ENCODE peak calls at places on chromosomes 1 and 21, in seven cellular contexts. X is stomach; W is activated gamma-delta T cell treated with Interleukin-2 at 50 U/mL for 16 hours; O is GM13976; V is CD8-positive, alpha-beta T cell; H is adrenal gland; J is stimulated activated CD4-positive, alpha-beta T cell treated with anti-CD3 and anti-CD28 coated beads, Interleukin-1b, Interleukin-23, amount 100 ng/mL, for 1 hour. A is an unnamed sample.

GRCh38 chr1:180849031-180849775 is 63.5 kb upstream of the KIAA1614 start:
- DNase-seq in V (no peak), O (peak), J (no peak), H (no peak), W (no peak), X (no peak), A (peak)

GRCh38 chr1:99849413-99849743 is 783 bp upstream of the AGL start:
- DNase-seq in X (no peak), H (no peak), J (no peak), W (no peak), O (no peak), V (no peak), A (peak)

GRCh38 chr1:78333426-78334012 is 157.3 kb upstream of the PTGFR start:
- DNase-seq in X (no peak), H (peak), J (no peak), V (no peak), O (no peak), W (no peak), A (peak)

GRCh38 chr21:29307718-29308455 is 9.2 kb downstream of the BACH1 start:
- DNase-seq in O (no peak), X (no peak), H (no peak), V (no peak), J (no peak), W (no peak), A (no peak)

GRCh38 chr1:86156571-86157455 is at the start of gene COL24A1:
- DNase-seq in J (no peak), W (no peak), O (peak), V (no peak), X (no peak), H (peak), A (peak)

GRCh38 chr1:197985340-197985739 is 68.2 kb downstream of the LHX9 start:
- DNase-seq in X (no peak), H (no peak), W (no peak), O (no peak), V (no peak), J (no peak), A (no peak)

GRCh38 chr1:24906760-24907490 is 23.2 kb downstream of the RUNX3 start:
- DNase-seq in O (peak), H (no peak), J (no peak), W (no peak), V (peak), X (no peak), A (no peak)

GRCh38 chr1:107637101-107637500 is 327.9 kb downstream of the VAV3 start:
- DNase-seq in W (no peak), O (no peak), V (no peak), H (no peak), X (no peak), J (no peak), A (no peak)

GRCh38 chr1:89354210-89354609 is 9.6 kb upstream of the GBP6 start:
- DNase-seq in O (no peak), W (no peak), H (no peak), V (no peak), J (no peak), X (no peak), A (no peak)

GRCh38 chr1:21034725-21035628 is 141.7 kb downstream of the EIF4G3 start:
- DNase-seq in H (no peak), V (no peak), X (peak), J (no peak), O (no peak), W (no peak), A (no peak)

GRCh38 chr1:109902204-109902985 is 8.3 kb upstream of the CSF1 start:
- DNase-seq in J (no peak), H (no peak), X (no peak), W (no peak), O (no peak), V (no peak), A (no peak)

GRCh38 chr1:147598631-147599361 is 57.5 kb downstream of the BCL9 start:
- DNase-seq in V (peak), J (peak), X (peak), H (no peak), W (peak), O (peak), A (peak)

GRCh38 chr1:55081188-55081904 is 42.0 kb downstream of the PCSK9 start:
- DNase-seq in W (no peak), O (no peak), H (no peak), J (no peak), X (no peak), V (no peak), A (no peak)

GRCh38 chr1:156483397-156483796 is 17.2 kb downstream of the MEF2D start:
- DNase-seq in J (no peak), X (no peak), O (no peak), W (no peak), H (no peak), V (no peak), A (no peak)

GRCh38 chr1:6348511-6349191 is 44.9 kb downstream of the ACOT7 start:
- DNase-seq in O (no peak), H (peak), V (peak), W (peak), X (peak), J (no peak), A (no peak)

GRCh38 chr21:41361786-41362604 is at the start of gene MX2:
- DNase-seq in W (peak), J (peak), H (peak), O (peak), V (peak), X (peak), A (peak)

GRCh38 chr1:42942444-42942843 is 16.2 kb downstream of the SLC2A1 start:
- DNase-seq in X (no peak), W (no peak), O (no peak), J (no peak), H (no peak), V (no peak), A (peak)

GRCh38 chr1:24912359-24913273 is 17.5 kb downstream of the RUNX3 start:
- DNase-seq in W (peak), O (no peak), V (peak), X (no peak), J (no peak), H (no peak), A (no peak)

GRCh38 chr1:157219600-157219999 is 81.4 kb upstream of the ETV3 start:
- DNase-seq in W (no peak), O (no peak), V (no peak), H (no peak), X (no peak), J (no peak), A (no peak)

GRCh38 chr1:1173793-1174415 is at the start of gene TTLL10:
- DNase-seq in W (peak), X (no peak), J (no peak), O (no peak), H (no peak), V (peak), A (peak)

GRCh38 chr1:18681423-18681835 is 50.8 kb downstream of the PAX7 start:
- DNase-seq in V (peak), X (no peak), O (peak), H (no peak), J (no peak), W (no peak), A (peak)

GRCh38 chr1:88736633-88737248 is 52.7 kb downstream of the PKN2 start:
- DNase-seq in X (no peak), W (no peak), O (no peak), J (no peak), V (no peak), H (no peak), A (peak)

GRCh38 chr1:159088566-159089183 is 12.1 kb upstream of the AIM2 start:
- DNase-seq in X (no peak), V (no peak), J (no peak), W (no peak), O (no peak), H (no peak), A (no peak)

GRCh38 chr1:99264201-99265021 is at the start of gene PLPPR4:
- DNase-seq in V (no peak), H (peak), J (no peak), X (peak), O (no peak), W (no peak), A (no peak)

GRCh38 chr1:111510003-111510380 is 6.6 kb upstream of the ADORA3 start:
- DNase-seq in W (no peak), O (no peak), V (no peak), X (no peak), H (no peak), J (no peak), A (no peak)

GRCh38 chr1:161915978-161916377 is 107.7 kb downstream of the OLFML2B start:
- DNase-seq in W (no peak), H (no peak), X (no peak), V (no peak), O (no peak), J (no peak), A (peak)

GRCh38 chr1:42730002-42730401 is 10.0 kb downstream of the CLDN19 start:
- DNase-seq in H (no peak), X (no peak), V (no peak), J (no peak), W (no peak), O (no peak), A (no peak)

GRCh38 chr1:196608401-196609113 is at the start of gene KCNT2:
- DNase-seq in O (no peak), W (no peak), X (peak), H (peak), J (no peak), V (no peak), A (no peak)

GRCh38 chr1:1628656-1629429 is 3.1 kb upstream of the MMP23B start:
- DNase-seq in X (no peak), J (no peak), O (peak), W (peak), V (peak), H (no peak), A (peak)

A was measured in GM12865.